ENCODE peak calls at places on chromosomes 16 and 17, in seven cellular contexts. U is prostate gland, S is left ventricle myocardium inferior, E is adrenal gland, H is sigmoid colon, R is mucosa of descending colon, F is lung. Y is an unnamed sample.
A peak's percentile ranks its signal among the peaks of the same experiment; 100 is the strongest.

GRCh38 chr17:6177941-6178694 is 107.9 kb downstream of the WSCD1 start:
- DNase-seq in U (no peak), S (no peak), E (no peak), H (no peak), R (no peak), F (no peak), Y (no peak)

GRCh38 chr16:66309409-66309808 is 57.1 kb upstream of the CDH5 start:
- DNase-seq in U (no peak), S (no peak), E (no peak), H (no peak), R (no peak), F (no peak), Y (no peak)

GRCh38 chr17:14672830-14673229 is 371.9 kb downstream of the HS3ST3B1 start:
- DNase-seq in U (no peak), S (no peak), E (no peak), H (no peak), R (no peak), F (peak; percentile 46), Y (peak; percentile 32)

GRCh38 chr17:5662409-5663150 is 78.3 kb upstream of the NLRP1 start:
- DNase-seq in U (no peak), S (no peak), E (no peak), H (no peak), R (no peak), F (no peak), Y (no peak)

GRCh38 chr17:1714488-1714979 is 4.4 kb upstream of the TLCD2 start:
- DNase-seq in U (peak; percentile 93), S (peak; percentile 99), E (peak; percentile 97), H (peak; percentile 99), R (peak; percentile 97), F (peak; percentile 98), Y (peak; percentile 98)

GRCh38 chr16:87499189-87499486 is 6.3 kb upstream of the ZCCHC14 start:
- DNase-seq in U (no peak), S (no peak), E (no peak), H (no peak), R (no peak), F (no peak), Y (no peak)

GRCh38 chr17:73274490-73274889 is 12.8 kb upstream of the CPSF4L start:
- DNase-seq in U (no peak), S (no peak), E (no peak), H (no peak), R (no peak), F (no peak), Y (no peak)

GRCh38 chr17:20612635-20613034 is 33.1 kb downstream of the CDRT15L2 start:
- DNase-seq in U (no peak), S (no peak), E (no peak), H (no peak), R (no peak), F (no peak), Y (no peak)

GRCh38 chr17:69130627-69131293 is 10.9 kb downstream of the ABCA6 start:
- DNase-seq in U (no peak), S (no peak), E (no peak), H (no peak), R (no peak), F (no peak), Y (no peak)

GRCh38 chr16:24717411-24717810 is 12.0 kb upstream of the TNRC6A start:
- DNase-seq in U (no peak), S (no peak), E (no peak), H (no peak), R (no peak), F (no peak), Y (no peak)

DNA sequence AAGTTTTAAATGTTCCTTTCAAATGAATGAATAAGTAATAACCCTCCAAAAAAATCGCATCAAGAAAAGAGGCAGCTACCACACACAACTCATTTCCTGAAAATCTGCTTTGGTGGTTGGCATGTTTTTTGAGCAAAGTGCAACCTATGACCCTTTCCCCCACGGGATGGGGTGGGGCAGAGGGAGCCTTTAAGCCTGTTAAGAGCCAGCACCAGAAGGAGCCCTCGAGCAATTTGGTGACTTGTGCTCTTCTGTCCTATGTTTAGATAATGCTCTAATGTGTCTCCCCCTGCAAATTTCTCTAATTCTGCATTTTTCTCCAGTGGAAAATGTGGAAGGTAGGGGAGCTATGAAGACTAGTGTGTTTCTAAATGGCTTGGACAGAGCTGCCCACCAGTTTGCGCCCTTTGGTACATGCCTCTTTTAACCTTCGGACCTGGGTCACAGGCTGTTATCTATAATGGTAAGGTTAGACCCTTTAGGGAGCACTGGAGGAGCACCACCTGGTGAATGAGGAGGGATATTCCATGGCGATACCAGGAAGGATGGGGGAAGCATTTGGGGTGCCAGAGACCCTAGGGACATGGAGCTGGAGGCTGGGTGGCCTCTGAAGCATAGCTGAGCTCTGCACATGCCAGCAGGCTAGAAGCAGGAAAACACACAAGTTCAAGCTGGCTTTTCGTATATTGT is 1.6 kb downstream of the PYCARD start:
- DNase-seq in U (no peak), S (no peak), E (no peak), H (no peak), R (no peak), F (no peak), Y (no peak)
- H3K4me3 ChIP-seq in U (no peak overlapping the region), S (peak overlapping the region; percentile 85), E (no peak overlapping the region), H (peak overlapping the region; percentile 70), R (no peak overlapping the region), F (no peak overlapping the region), Y (no peak overlapping the region)

GRCh38 chr17:49830605-49831004 is 17.3 kb downstream of the TAC4 start:
- DNase-seq in U (no peak), S (no peak), E (no peak), H (no peak), R (no peak), F (no peak), Y (no peak)
- H3K36me3 ChIP-seq in U (peaks cover 15% of the 10 kb centered on the region), S (peaks cover 48% of the 10 kb centered on the region), E (peaks cover 54% of the 10 kb centered on the region), H (peaks cover 73% of the 10 kb centered on the region), R (no peaks in the 10 kb centered on the region), F (peaks cover 24% of the 10 kb centered on the region), Y (peaks cover 28% of the 10 kb centered on the region)

DNA sequence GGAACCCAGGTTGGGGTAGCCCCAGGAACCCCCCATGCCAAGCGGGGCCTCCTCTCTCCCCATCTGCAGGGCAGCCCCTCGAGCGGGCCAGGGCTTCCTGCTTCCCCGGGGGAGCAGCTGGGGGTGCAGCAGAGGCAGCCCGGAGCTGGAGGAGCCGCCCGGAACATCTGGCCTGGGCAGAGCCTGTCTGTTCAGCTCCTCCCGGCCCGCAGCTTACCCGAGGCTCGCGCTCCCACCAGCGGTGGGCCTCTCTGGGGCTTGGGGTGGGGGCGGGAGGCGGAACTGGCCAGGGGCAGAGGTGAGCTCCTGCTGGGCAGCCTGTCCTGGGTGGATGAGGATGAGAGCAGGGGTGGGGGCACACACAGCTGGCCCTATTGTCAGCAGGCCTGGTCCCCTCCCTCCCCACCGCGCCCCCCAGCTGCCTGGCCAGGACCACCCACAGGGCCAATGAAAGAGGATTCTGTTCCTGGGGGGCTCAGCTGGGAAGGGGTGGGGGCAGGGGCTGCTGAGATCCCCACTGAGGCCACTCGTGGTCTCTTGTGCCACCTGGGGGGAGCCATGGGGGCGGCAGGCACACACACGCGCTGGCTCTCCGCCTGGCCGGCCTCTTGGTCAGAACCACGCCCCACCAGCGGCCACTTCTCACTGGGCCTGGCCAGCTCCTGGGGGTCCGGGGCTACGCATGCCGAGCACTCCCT is 34.7 kb downstream of the BAHCC1 start:
- DNase-seq in U (no peak), S (peak; percentile 44), E (no peak), H (no peak), R (no peak), F (no peak), Y (peak; percentile 51)
- H3K4me1 ChIP-seq in U (peaks cover 27% of the 10 kb centered on the region), S (peaks cover 68% of the 10 kb centered on the region), E (peaks cover 16% of the 10 kb centered on the region), H (peaks cover 54% of the 10 kb centered on the region), R (peaks cover 37% of the 10 kb centered on the region), F (peaks cover 4% of the 10 kb centered on the region), Y (peaks cover 72% of the 10 kb centered on the region)

DNA sequence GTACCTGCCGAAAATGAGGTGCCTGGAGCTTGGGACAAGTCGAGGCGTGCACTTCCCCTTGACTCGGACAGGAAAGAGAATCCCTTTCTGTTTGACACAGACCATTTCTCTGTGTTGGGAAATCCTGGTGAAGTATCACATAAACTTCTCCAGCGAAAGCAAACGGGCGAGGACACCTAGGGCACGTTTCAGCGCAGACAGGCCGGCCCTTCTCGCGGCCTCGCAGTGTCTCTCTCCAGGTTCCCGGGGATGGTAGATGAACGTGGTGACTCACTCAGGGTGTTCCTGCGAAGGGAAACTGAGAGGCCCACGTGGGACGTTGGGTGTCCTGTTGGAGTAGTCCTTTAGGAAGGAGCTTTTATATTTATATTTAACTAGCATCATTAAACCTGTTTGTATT is 36.3 kb upstream of the ZNF750 start:
- DNase-seq in U (peak; percentile 81), S (no peak), E (no peak), H (peak; percentile 84), R (peak; percentile 48), F (no peak), Y (no peak)
- H3K4me3 ChIP-seq in U (no peak overlapping the region), S (no peak overlapping the region), E (no peak overlapping the region), H (no peak overlapping the region), R (no peak overlapping the region), F (no peak overlapping the region), Y (no peak overlapping the region)

DNA sequence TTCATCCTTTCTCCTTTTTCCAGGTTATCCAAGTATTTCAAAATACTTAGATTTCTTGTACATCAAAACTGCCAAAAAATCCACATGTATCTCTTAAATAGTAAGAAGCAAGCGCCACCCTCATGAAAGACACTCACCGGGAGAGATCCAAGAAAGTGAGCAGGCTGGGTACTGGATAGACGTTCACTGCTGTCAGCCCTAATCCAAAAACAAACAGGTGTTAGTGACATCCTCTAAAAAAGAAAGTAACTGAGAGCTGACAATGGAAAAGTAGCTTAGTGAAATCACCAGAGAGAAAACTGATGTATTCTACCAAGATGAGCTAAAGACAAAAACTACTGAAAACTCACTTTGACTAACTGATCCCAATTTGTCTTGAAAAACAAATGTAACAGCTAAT is 46.1 kb downstream of the MARVELD3 start:
- DNase-seq in U (no peak), S (no peak), E (no peak), H (no peak), R (no peak), F (no peak), Y (no peak)
- H3K36me3 ChIP-seq in U (no peaks in the 10 kb centered on the region), S (peaks cover 82% of the 10 kb centered on the region), E (peaks cover 32% of the 10 kb centered on the region), H (peaks cover 78% of the 10 kb centered on the region), R (peaks cover 5% of the 10 kb centered on the region), F (peaks cover 11% of the 10 kb centered on the region), Y (no peaks in the 10 kb centered on the region)

Y was measured in body of pancreas.